ENCODE peak calls at places on chromosomes 13 and 19, in five cellular contexts. S is NB4, O is cardiac muscle cell, E is progenitor cell of endocrine pancreas, W is NCI-H187. D is an unnamed sample.

GRCh38 chr19:55552620-55553019 is 7.3 kb upstream of the SBK3 start:
- DNase-seq in E (no peak), O (peak), W (no peak), S (no peak), D (no peak)

GRCh38 chr13:23268441-23268840 is 87.7 kb downstream of the SGCG start:
- DNase-seq in E (no peak), O (no peak), S (no peak), W (no peak), D (no peak)

GRCh38 chr13:36814465-36814864 is 4.6 kb upstream of the RFXAP start:
- DNase-seq in E (no peak), W (peak), S (no peak), O (peak), D (peak)

GRCh38 chr19:1991018-1991390 is 24.5 kb downstream of the BTBD2 start:
- DNase-seq in E (no peak), W (no peak), S (no peak), O (no peak), D (no peak)

GRCh38 chr19:17079710-17080440 is 4.3 kb downstream of the MYO9B start:
- DNase-seq in E (no peak), S (no peak), O (peak), W (no peak), D (no peak)

GRCh38 chr19:3146677-3147100 is 10.9 kb downstream of the GNA15 start:
- DNase-seq in S (peak), E (peak), W (no peak), O (no peak), D (peak)

GRCh38 chr19:39080431-39080830 is 3.7 kb upstream of the ACP7 start:
- DNase-seq in O (no peak), S (no peak), W (no peak), E (no peak), D (no peak)

GRCh38 chr19:49272204-49272603 is 52.8 kb downstream of the SLC6A16 start:
- DNase-seq in W (no peak), S (no peak), O (peak), E (no peak), D (no peak)

GRCh38 chr13:91879360-91879759 is 480.9 kb downstream of the GPC5 start:
- DNase-seq in W (no peak), O (no peak), E (no peak), S (no peak), D (no peak)

GRCh38 chr19:58330458-58330857 is 3.7 kb downstream of the ZSCAN22 start:
- DNase-seq in W (no peak), O (peak), S (no peak), E (no peak), D (no peak)

GRCh38 chr19:49864890-49865289 is 2.5 kb downstream of the PNKP start:
- DNase-seq in W (no peak), S (no peak), O (no peak), E (no peak), D (no peak)

GRCh38 chr13:33153421-33154381 is 131.9 kb downstream of the STARD13 start:
- DNase-seq in S (no peak), O (peak), E (no peak), W (no peak), D (no peak)

GRCh38 chr13:99658266-99658991 is 157.2 kb downstream of the TM9SF2 start:
- DNase-seq in W (peak), S (peak), E (peak), O (peak), D (peak)

GRCh38 chr13:63541336-63541735 is 2125.7 kb upstream of the PCDH20 start:
- DNase-seq in S (no peak), O (no peak), E (no peak), W (no peak), D (no peak)

GRCh38 chr19:7238091-7238490 is 56.1 kb downstream of the INSR start:
- DNase-seq in O (peak), E (no peak), S (no peak), W (no peak), D (no peak)

GRCh38 chr13:109783815-109784589 is 2.4 kb downstream of the IRS2 start:
- DNase-seq in E (no peak), S (peak), W (no peak), O (no peak), D (no peak)

D was measured in KBM-7.